ENCODE peak calls at places on chromosome 1, in six cellular contexts. C is suprapubic skin, L is stomach, N is A549, W is sigmoid colon, K is K562. S is an unnamed sample.

GRCh38 chr1:79760521-79760920 is 754.0 kb upstream of the ADGRL4 start:
- DNase-seq in K (no peak), L (no peak), W (no peak), C (no peak), N (no peak), S (no peak)

GRCh38 chr1:11534846-11535245 is 55.9 kb downstream of the DISP3 start:
- DNase-seq in N (no peak), C (no peak), L (no peak), K (no peak), W (no peak), S (no peak)

GRCh38 chr1:210233216-210233494 is 559 bp downstream of the SERTAD4 start:
- DNase-seq in L (no peak), K (no peak), W (peak), C (peak), N (no peak), S (no peak)

GRCh38 chr1:22154063-22154462 is 11.2 kb upstream of the WNT4 start:
- DNase-seq in N (no peak), W (no peak), L (no peak), K (no peak), C (no peak), S (no peak)

GRCh38 chr1:192945417-192946130 is 113.6 kb downstream of the UCHL5 start:
- DNase-seq in N (no peak), W (no peak), K (no peak), C (no peak), L (no peak), S (no peak)

GRCh38 chr1:230994860-230995259 is 16.0 kb downstream of the ARV1 start:
- DNase-seq in W (no peak), K (no peak), C (no peak), N (no peak), L (no peak), S (no peak)

GRCh38 chr1:77383236-77383635 is 101.4 kb downstream of the AK5 start:
- DNase-seq in W (no peak), N (no peak), L (no peak), C (no peak), K (no peak), S (no peak)

GRCh38 chr1:170986901-170987300 is 51.6 kb downstream of the MROH9 start:
- DNase-seq in N (no peak), C (no peak), L (no peak), K (no peak), W (no peak), S (no peak)

GRCh38 chr1:112317140-112317539 is 78.9 kb upstream of the CTTNBP2NL start:
- DNase-seq in N (no peak), L (no peak), K (no peak), C (no peak), W (no peak), S (no peak)

GRCh38 chr1:234893725-234894630 is 234.7 kb downstream of the TOMM20 start:
- DNase-seq in L (peak), N (no peak), C (no peak), W (no peak), K (peak), S (no peak)

GRCh38 chr1:244497805-244498204 is 36.7 kb downstream of the CATSPERE start:
- DNase-seq in K (no peak), W (no peak), C (no peak), N (no peak), L (no peak), S (no peak)

GRCh38 chr1:201552941-201553341 is 14.0 kb downstream of the NAV1 start:
- DNase-seq in L (no peak), C (no peak), N (no peak), W (no peak), K (no peak), S (no peak)

GRCh38 chr1:192363177-192363576 is 46.4 kb downstream of the RGS21 start:
- DNase-seq in C (no peak), K (no peak), N (peak), L (no peak), W (no peak), S (no peak)

GRCh38 chr1:172746091-172746949 is 87.4 kb downstream of the FASLG start:
- DNase-seq in C (no peak), L (no peak), K (no peak), W (no peak), N (peak), S (no peak)

GRCh38 chr1:150579955-150580642 is 689 bp upstream of the MCL1 start:
- DNase-seq in L (no peak), K (no peak), C (no peak), W (peak), N (no peak), S (no peak)

GRCh38 chr1:150578278-150579109 is 916 bp downstream of the MCL1 start:
- DNase-seq in L (no peak), N (peak), C (peak), W (peak), K (peak), S (peak)

GRCh38 chr1:150577557-150578277 is 1.7 kb downstream of the MCL1 start:
- DNase-seq in N (no peak), K (peak), W (peak), L (no peak), C (no peak), S (no peak)

GRCh38 chr1:150576794-150577556 is 2.4 kb downstream of the MCL1 start:
- DNase-seq in N (no peak), C (no peak), L (no peak), W (peak), K (peak), S (no peak)

DNA sequence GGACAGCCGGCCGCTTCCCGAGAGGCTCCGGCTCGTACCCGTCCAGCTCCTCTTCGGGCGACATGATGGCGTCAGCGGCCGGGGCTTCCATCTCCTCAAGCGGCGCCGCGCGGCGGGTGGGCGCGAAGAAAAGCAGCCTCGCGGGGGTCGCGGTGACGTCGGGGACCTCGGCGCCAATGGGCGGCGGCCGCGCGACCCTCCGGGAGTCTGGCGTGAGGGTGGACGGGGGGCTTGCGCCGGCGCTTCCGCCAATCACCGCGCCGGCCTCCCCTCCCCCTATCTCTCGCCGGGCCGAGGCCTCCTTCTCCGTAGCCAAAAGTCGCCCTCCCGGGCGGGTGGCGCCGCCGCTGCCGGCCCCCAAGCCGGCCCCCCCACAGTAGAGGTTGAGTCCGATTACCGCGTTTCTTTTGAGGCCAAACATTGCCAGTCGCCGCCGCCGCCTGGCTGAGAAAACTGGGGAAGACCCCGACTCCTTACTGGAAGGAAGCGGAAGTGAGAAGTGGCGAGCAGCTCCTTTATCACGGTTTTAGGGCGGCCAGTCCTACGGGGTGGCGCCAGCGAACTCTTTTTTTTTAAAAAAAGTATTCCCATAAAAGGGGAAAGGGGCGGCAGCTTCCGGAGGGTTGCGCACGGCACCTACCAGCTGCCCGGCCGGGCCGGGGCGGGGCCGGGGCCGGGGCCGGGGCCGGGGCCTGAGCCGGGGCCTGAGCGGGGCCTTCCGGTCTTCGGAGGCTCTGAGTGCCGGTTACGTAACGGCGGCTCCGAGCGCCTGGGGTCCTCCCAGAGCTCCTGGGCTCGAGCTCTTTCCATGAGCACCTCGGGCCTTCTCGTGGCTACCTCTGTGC is at the start of gene MCL1:
- DNase-seq in L (peak), K (peak), C (peak), N (peak), W (peak), S (peak)
- TF ChIP-seq EP300 in L (no peak), K (peak), C (no peak), N (no peak), W (peak), S (no peak)

DNA sequence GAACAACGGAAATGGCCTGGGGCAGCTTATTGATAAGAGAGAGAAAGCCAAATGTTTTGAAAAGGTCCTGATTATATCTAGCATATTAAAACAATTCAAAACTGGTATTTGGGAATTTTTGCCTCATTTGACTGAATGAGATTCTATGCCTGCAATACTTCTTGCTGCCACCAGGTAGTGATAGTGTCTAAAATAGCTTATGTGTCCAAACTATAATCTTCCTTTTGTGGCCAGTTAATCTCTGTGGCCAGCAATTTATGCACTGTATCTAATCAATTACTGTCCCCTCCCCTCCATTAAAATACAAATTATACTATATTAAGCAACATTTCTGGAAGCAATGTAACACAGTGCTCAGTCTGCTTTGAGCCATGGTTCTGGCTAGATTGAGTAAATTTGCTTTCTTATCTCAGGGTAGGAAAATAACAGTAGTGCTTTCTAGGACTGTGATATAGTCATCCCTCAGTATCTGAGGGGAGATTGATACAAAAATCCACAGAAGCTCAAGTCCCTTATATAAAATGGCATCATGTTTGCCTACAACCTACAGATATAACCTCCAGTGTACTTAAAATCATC is 91.8 kb downstream of the FOXD2 start:
- DNase-seq in C (no peak), K (peak), N (no peak), L (no peak), W (no peak), S (no peak)
- TF ChIP-seq CTCF in C (no peak), K (peak), N (peak), L (peak), W (peak), S (peak)

GRCh38 chr1:25247024-25247828 is at the start of gene RSRP1:
- DNase-seq in C (peak), W (peak), L (peak), K (peak), N (peak), S (peak)
- TF ChIP-seq EP300 in C (no peak), W (no peak), L (no peak), K (no peak), N (no peak), S (no peak)

GRCh38 chr1:35223109-35223630 is 30.2 kb upstream of the SFPQ start:
- DNase-seq in N (no peak), K (no peak), C (no peak), W (no peak), L (no peak), S (no peak)

GRCh38 chr1:35222322-35223108 is 29.6 kb upstream of the SFPQ start:
- DNase-seq in L (no peak), W (no peak), N (no peak), K (no peak), C (no peak), S (no peak)

GRCh38 chr1:35226546-35226945 is 33.6 kb upstream of the SFPQ start:
- DNase-seq in L (no peak), N (no peak), W (no peak), K (no peak), C (no peak), S (no peak)

GRCh38 chr1:35215346-35215745 is 22.4 kb upstream of the SFPQ start:
- DNase-seq in K (no peak), L (no peak), W (no peak), N (no peak), C (no peak), S (no peak)

DNA sequence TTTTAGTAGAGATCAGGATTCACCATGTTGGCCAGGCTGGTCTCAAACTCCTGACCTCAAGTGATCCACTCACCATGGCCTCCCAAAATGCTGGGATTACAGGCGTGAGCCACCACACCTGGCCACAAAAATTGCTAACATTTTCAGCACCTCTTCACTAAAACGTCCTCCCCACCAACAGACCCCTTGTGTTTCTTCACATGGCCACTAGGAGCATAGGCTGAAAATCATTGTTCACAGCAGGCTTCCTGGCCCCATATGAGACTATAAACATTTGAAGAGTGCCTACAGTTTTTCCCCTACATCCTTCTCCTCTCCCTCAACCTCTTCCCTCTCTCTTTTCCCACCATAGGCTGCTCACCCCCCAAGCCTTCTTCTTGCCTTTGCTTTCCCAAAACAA is 28.0 kb upstream of the SFPQ start:
- DNase-seq in W (no peak), L (no peak), C (no peak), N (peak), K (peak), S (no peak)
- TF ChIP-seq CTCF in W (no peak), L (peak), C (no peak), N (peak), K (peak), S (peak)

GRCh38 chr1:45518910-45519309 is 2.8 kb downstream of the PRDX1 start:
- DNase-seq in K (no peak), N (no peak), C (no peak), L (no peak), W (no peak), S (peak)

GRCh38 chr1:45516465-45516864 is 5.2 kb downstream of the PRDX1 start:
- DNase-seq in L (no peak), K (no peak), C (no peak), W (no peak), N (no peak), S (no peak)

GRCh38 chr1:45522324-45523104 is 830 bp upstream of the PRDX1 start:
- DNase-seq in W (no peak), L (no peak), C (no peak), N (peak), K (no peak), S (no peak)

GRCh38 chr1:45526135-45526644 is 4.5 kb upstream of the PRDX1 start:
- DNase-seq in K (no peak), N (no peak), C (no peak), L (no peak), W (no peak), S (no peak)

DNA sequence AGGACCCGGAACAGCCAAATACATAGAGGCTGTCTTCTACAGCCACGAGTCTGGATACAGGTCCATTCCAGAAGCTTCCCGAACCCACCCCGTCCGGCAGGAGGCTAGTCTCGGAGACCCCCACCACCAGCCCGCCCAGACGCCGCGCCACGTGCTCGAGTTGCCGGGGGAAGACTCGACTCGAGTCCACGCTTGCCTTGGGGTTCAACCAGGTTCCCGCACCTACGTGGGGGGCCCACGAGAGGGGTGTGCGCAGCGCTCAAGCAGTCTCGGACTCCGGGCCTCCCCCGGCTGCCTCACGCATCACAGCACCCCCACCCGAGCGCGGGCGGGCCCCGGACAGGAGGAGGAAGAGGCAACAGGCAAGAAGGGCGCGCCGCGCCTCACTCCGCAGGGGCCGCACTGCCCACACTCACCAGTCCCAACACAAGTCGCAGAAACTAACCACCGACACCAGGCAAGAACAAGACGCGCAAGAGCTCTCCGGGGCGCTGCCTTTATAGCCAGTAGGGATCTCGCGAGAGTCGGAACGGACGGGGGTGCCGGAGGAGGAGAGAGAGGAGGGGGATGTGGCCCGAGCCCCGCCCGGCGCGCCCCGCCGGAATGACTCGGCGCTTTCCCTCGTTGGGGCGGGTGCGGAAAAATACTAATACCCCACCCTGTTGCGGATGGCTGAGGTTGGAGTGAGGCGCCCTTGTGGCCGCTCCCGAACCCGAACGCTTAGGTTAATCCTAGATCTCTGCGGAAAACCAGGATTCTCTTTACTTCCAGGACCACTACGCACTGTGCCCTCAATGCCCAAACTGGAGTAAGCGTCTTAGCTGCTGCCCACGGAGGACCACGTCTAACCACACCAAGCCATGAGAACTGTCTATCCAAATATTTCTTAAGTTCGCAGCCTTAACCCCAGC is at the start of gene PRDX1:
- DNase-seq in L (peak), C (peak), W (peak), N (peak), K (peak), S (peak)
- TF ChIP-seq EP300 in L (no peak), C (no peak), W (no peak), N (no peak), K (peak), S (no peak)

GRCh38 chr1:195717651-195718050 is 890.6 kb downstream of the KCNT2 start:
- DNase-seq in L (no peak), W (no peak), N (peak), K (no peak), C (no peak), S (no peak)
- TF ChIP-seq CTCF in L (no peak), W (no peak), N (peak), K (peak), C (no peak), S (peak)

DNA sequence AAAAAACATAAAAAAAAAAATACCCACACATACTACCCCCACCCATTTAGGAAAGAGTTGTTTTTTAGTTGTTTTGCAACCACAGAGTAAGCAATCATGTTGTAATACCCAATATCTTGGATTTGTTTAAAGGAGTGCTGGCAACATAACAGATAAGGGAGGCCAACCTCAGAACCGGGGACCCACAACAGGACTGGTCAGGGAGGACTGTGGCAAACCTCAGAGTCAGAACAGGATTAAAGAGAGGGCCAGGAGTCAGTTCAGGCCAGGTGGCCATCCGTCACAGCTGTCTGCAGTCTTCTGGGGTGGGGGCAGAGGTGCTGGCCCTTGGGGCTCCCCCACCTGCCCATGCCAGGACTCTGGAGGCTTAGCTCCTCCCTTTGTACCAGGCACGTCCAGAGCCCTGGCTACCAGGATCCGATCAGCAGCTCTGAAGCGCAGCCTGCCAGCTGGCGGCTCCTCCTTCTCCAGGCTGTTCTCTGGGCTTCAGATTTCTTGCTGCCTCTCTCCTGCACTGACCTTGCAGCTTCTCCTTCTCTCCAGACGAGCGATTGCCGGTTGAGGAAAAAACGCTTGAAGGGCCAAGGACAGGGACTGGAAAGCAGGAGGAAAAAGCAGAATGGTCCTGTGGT is 7.9 kb downstream of the H6PD start:
- DNase-seq in C (peak), L (peak), N (no peak), W (peak), K (no peak), S (peak)
- TF ChIP-seq EP300 in C (no peak), L (peak), N (no peak), W (no peak), K (no peak), S (no peak)

S was measured in transverse colon.